ENCODE peak calls at places on chromosome 19, in four cellular contexts. U is cardiac muscle cell, Y is pancreas, R is foreskin fibroblast. X is an unnamed sample.

GRCh38 chr19:37551123-37551993 is 43.2 kb downstream of the ZNF571 start:
- DNase-seq in R (peak), U (peak), Y (no peak), X (peak)

GRCh38 chr19:9645466-9645865 is 24.4 kb upstream of the ZNF561 start:
- DNase-seq in U (no peak), Y (no peak), R (no peak), X (no peak)

GRCh38 chr19:55451163-55451521 is 8.0 kb upstream of the SHISA7 start:
- DNase-seq in R (no peak), Y (no peak), U (no peak), X (no peak)

GRCh38 chr19:20321139-20321656 is 154.2 kb downstream of the ZNF486 start:
- DNase-seq in R (no peak), U (no peak), Y (no peak), X (no peak)

GRCh38 chr19:46755077-46755852 is 9.0 kb upstream of the STRN4 start:
- DNase-seq in U (peak), Y (no peak), R (peak), X (no peak)

GRCh38 chr19:49210108-49210900 is 52.7 kb downstream of the TRPM4 start:
- DNase-seq in R (no peak), U (peak), Y (peak), X (no peak)

GRCh38 chr19:15864824-15865223 is 33.0 kb downstream of the CYP4F2 start:
- DNase-seq in U (no peak), Y (no peak), R (no peak), X (no peak)

GRCh38 chr19:34994643-34995471 is 5.3 kb upstream of the GRAMD1A start:
- DNase-seq in Y (peak), R (no peak), U (no peak), X (no peak)

GRCh38 chr19:13241321-13242104 is 91.3 kb downstream of the IER2 start:
- DNase-seq in U (no peak), R (no peak), Y (no peak), X (no peak)

GRCh38 chr19:42295342-42295741 is 6.6 kb upstream of the PRR19 start:
- DNase-seq in R (no peak), Y (no peak), U (no peak), X (no peak)
- TF ChIP-seq CTCF in R (no peak), Y (no peak), U (no peak), X (no peak)

DNA sequence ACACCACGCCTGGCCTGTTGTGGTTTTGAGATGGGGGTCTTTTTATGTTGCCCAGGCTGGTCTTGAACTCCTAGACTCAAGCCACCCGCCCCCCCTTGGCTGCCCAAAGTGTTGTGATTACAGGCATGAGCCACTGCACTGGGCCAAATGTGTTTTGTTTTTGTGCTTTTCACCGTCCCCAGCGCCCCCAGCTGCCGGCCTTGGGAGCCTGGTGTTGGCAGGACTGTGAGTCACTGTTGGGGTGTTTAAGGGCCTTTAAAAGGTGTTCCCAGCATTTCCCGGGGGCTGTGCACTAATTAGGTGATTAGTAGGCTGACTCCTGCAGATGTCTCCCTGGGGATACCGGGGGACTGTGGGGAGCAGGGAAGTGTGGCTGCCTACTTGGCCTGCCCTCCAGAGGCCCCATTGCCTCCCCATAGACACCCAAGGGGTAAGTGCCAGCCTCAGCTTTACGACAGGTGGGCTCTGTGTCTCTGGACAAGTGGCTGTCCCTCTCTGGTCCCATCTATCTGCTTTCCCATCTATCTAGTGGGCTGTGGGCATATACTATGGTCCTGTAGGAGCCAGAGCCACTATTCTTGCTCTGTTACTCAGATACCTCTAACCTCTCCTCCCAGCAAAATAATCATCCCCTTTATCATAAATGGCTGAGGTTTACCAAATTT is 11.8 kb upstream of the TLE5 start:
- DNase-seq in R (no peak), U (peak), Y (no peak), X (no peak)
- TF ChIP-seq CTCF in R (peak), U (peak), Y (no peak), X (peak)

GRCh38 chr19:33953023-33953422 is 156.4 kb downstream of the KCTD15 start:
- DNase-seq in R (no peak), U (no peak), Y (no peak), X (no peak)

GRCh38 chr19:33948651-33949335 is 152.1 kb downstream of the KCTD15 start:
- DNase-seq in U (no peak), Y (no peak), R (no peak), X (no peak)

GRCh38 chr19:33950141-33950805 is 153.6 kb downstream of the KCTD15 start:
- DNase-seq in R (no peak), Y (no peak), U (peak), X (no peak)

GRCh38 chr19:33946535-33947323 is 150.1 kb downstream of the KCTD15 start:
- DNase-seq in Y (no peak), U (no peak), R (no peak), X (no peak)

GRCh38 chr19:33947565-33947964 is 150.9 kb downstream of the KCTD15 start:
- DNase-seq in Y (no peak), U (no peak), R (no peak), X (no peak)
- TF ChIP-seq CTCF in Y (no peak), U (no peak), R (no peak), X (no peak)

GRCh38 chr19:41433171-41433570 is 6.0 kb upstream of the B3GNT8 start:
- DNase-seq in R (no peak), Y (no peak), U (no peak), X (no peak)

GRCh38 chr19:41430907-41431306 is 3.7 kb upstream of the B3GNT8 start:
- DNase-seq in U (no peak), Y (no peak), R (no peak), X (no peak)

GRCh38 chr19:41434450-41434849 is 5.3 kb downstream of the DMAC2 start:
- DNase-seq in U (no peak), R (no peak), Y (no peak), X (no peak)

GRCh38 chr19:41428481-41428859 is 1.3 kb upstream of the B3GNT8 start:
- DNase-seq in U (no peak), Y (no peak), R (no peak), X (no peak)

DNA sequence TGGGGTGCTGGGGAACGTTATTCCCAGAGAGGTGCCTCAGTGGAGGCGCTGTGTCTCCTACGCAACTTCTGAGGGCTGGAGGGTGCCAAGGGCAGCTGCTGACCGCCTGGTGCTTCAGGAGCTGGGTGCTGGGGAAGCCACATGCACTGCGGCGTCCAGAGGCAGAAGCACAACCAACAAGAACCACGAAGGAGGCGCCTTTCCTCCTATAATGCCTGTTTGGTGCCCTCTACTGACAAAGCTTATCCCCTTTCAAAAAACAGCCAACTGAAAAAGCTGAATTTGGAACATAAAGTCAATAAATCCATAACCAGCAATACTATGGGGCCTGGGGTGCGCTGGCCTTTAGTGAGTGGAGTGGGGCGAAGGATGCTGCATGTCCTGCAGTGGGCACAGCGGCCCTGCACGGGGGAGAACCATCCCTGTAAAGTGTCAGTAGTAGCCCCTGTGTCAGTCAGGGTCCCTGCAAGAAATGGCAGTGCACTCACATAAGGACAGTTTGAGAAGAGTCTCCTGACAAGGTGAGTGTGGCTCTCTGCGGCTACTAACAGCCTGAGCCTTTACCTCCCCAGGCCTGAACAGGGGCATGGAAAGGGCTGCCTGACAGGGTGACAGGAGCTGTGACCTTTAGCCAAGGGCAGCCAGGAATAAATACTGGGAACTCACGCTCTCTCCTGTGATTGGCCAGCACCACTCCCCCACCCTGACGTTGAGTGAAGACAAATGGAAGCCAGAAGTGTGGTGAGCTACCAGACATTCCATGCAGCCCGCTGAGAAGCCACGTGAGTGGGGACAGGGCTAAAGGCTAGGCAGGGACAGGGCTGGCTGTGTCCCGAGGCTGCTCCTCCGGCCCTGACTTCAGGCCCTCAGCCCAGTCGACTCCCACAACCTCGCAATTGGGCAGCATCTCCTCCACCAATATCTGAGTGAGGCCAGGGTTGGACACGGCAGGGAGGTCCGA is 4.5 kb upstream of the B3GNT8 start:
- DNase-seq in R (peak), U (peak), Y (no peak), X (no peak)
- TF ChIP-seq CTCF in R (peak), U (peak), Y (no peak), X (peak)

GRCh38 chr19:38792250-38793111 is 3.5 kb downstream of the LGALS7B start:
- DNase-seq in R (no peak), Y (no peak), U (peak), X (peak)
- TF ChIP-seq CTCF in R (peak), Y (no peak), U (peak), X (no peak)

X was measured in GM10248.